ENCODE peak calls at places on chromosomes 1 and 21, in five cellular contexts. Q is substantia nigra, G is mucosa of descending colon, T is NCI-H1092 treated with DMSO at 0.1 percent for 48 hours, B is AG10803. W is an unnamed sample.

GRCh38 chr1:56569661-56570060 is 9.7 kb downstream of the PLPP3 start:
- DNase-seq in T (no peak), B (no peak), Q (no peak), G (no peak), W (no peak)

GRCh38 chr1:51897699-51898031 is 19.1 kb upstream of the NRDC start:
- DNase-seq in T (no peak), G (no peak), B (peak), Q (no peak), W (no peak)

GRCh38 chr1:84883286-84883685 is 9.7 kb downstream of the LPAR3 start:
- DNase-seq in G (no peak), B (peak), T (no peak), Q (no peak), W (no peak)

GRCh38 chr1:201245082-201245481 is 38.2 kb upstream of the PKP1 start:
- DNase-seq in B (no peak), Q (no peak), G (no peak), T (peak), W (no peak)

GRCh38 chr1:201750934-201751333 is 78.0 kb upstream of the IPO9 start:
- DNase-seq in T (no peak), B (peak), G (no peak), Q (no peak), W (no peak)

GRCh38 chr1:185823471-185823870 is 89.3 kb downstream of the HMCN1 start:
- DNase-seq in G (no peak), B (peak), Q (no peak), T (no peak), W (no peak)

GRCh38 chr1:204709960-204710912 is 24.7 kb upstream of the LRRN2 start:
- DNase-seq in B (no peak), T (no peak), Q (no peak), G (no peak), W (no peak)

GRCh38 chr1:91707114-91707889 is 178.6 kb downstream of the TGFBR3 start:
- DNase-seq in G (no peak), Q (no peak), T (no peak), B (no peak), W (no peak)

GRCh38 chr1:6392081-6392879 is 1.3 kb downstream of the ACOT7 start:
- DNase-seq in T (peak), B (no peak), G (peak), Q (no peak), W (peak)

GRCh38 chr1:243991650-243992049 is 59.4 kb upstream of the ZBTB18 start:
- DNase-seq in Q (no peak), B (no peak), G (no peak), T (no peak), W (no peak)

GRCh38 chr1:16173447-16174260 is 17.8 kb upstream of the EPHA2 start:
- DNase-seq in B (peak), T (no peak), G (peak), Q (no peak), W (no peak)

GRCh38 chr1:151980287-151981177 is 13.1 kb downstream of the S100A10 start:
- DNase-seq in Q (no peak), B (peak), G (no peak), T (no peak), W (no peak)

GRCh38 chr1:41432481-41433280 is 51.8 kb downstream of the EDN2 start:
- DNase-seq in Q (peak), B (peak), G (peak), T (peak), W (peak)

GRCh38 chr1:244435562-244436205 is 16.0 kb downstream of the ADSS2 start:
- DNase-seq in T (no peak), B (peak), G (no peak), Q (no peak), W (no peak)

GRCh38 chr1:147600119-147601111 is 59.1 kb downstream of the BCL9 start:
- DNase-seq in G (no peak), B (peak), Q (no peak), T (no peak), W (no peak)

GRCh38 chr21:45154511-45155508 is 80.4 kb downstream of the ADARB1 start:
- DNase-seq in T (peak), G (no peak), B (peak), Q (no peak), W (no peak)

GRCh38 chr1:3910049-3910731 is 10.1 kb upstream of the C1orf174 start:
- DNase-seq in G (no peak), Q (no peak), T (no peak), B (no peak), W (peak)

GRCh38 chr1:17878837-17879236 is 123.7 kb downstream of the ACTL8 start:
- DNase-seq in T (no peak), Q (no peak), G (no peak), B (peak), W (no peak)

GRCh38 chr1:76949503-76949902 is 82.2 kb downstream of the ST6GALNAC5 start:
- DNase-seq in Q (no peak), T (no peak), G (no peak), B (peak), W (no peak)

GRCh38 chr1:33866286-33866685 is 2.4 kb downstream of the HMGB4 start:
- DNase-seq in B (peak), G (no peak), T (no peak), Q (no peak), W (no peak)

W was measured in glutamatergic neuron.